ENCODE peak calls at places on chromosome 11, in five cellular contexts. U, V, X, M and K are unnamed samples.

GRCh38 chr11:117803896-117804295 is 6.9 kb upstream of the DSCAML1 start:
- DNase-seq in X (no peak), M (no peak), U (no peak), V (no peak), K (no peak)

GRCh38 chr11:70251583-70252285 is 18.8 kb upstream of the PPFIA1 start:
- DNase-seq in U (no peak), M (no peak), X (peak), V (no peak), K (no peak)

GRCh38 chr11:1236316-1237127 is 13.7 kb downstream of the MUC5B start:
- DNase-seq in V (no peak), X (no peak), U (no peak), M (no peak), K (no peak)

GRCh38 chr11:121063728-121064127 is 37.3 kb upstream of the TECTA start:
- DNase-seq in X (peak), M (peak), V (no peak), U (no peak), K (no peak)

GRCh38 chr11:4140067-4140636 is 45.6 kb downstream of the RRM1 start:
- DNase-seq in X (no peak), U (no peak), M (no peak), V (no peak), K (no peak)

GRCh38 chr11:121743285-121743684 is 290.5 kb upstream of the SORL1-AS1 start:
- DNase-seq in M (no peak), X (no peak), U (no peak), V (no peak), K (no peak)

GRCh38 chr11:103091024-103091423 is 936 bp downstream of the DCUN1D5 start:
- DNase-seq in M (peak), X (peak), V (no peak), U (peak), K (no peak)

GRCh38 chr11:74311352-74311926 is at the start of gene P4HA3:
- DNase-seq in V (no peak), M (peak), X (peak), U (peak), K (no peak)

GRCh38 chr11:36478700-36479329 is 31.3 kb downstream of the TRAF6 start:
- DNase-seq in X (peak), V (no peak), U (peak), M (peak), K (no peak)

GRCh38 chr11:16605440-16605970 is 132.9 kb upstream of the C11orf58 start:
- DNase-seq in U (peak), M (no peak), V (no peak), X (peak), K (no peak)

GRCh38 chr11:118275184-118275583 is 11.1 kb upstream of the MPZL2 start:
- DNase-seq in X (no peak), U (no peak), M (peak), V (no peak), K (no peak)

GRCh38 chr11:1049431-1049891 is 12.9 kb upstream of the MUC6 start:
- DNase-seq in U (no peak), X (no peak), V (no peak), M (no peak), K (no peak)

GRCh38 chr11:104852811-104853210 is 45.4 kb downstream of the CASP12 start:
- DNase-seq in M (no peak), V (no peak), U (no peak), X (no peak), K (peak)

GRCh38 chr11:1826552-1827094 is 8.2 kb upstream of the SYT8 start:
- DNase-seq in V (peak), X (peak), U (no peak), M (peak), K (no peak)

GRCh38 chr11:78800756-78801155 is 226.1 kb upstream of the NARS2 start:
- DNase-seq in U (no peak), V (no peak), M (no peak), X (no peak), K (no peak)

GRCh38 chr11:46390331-46391171 is 1.0 kb downstream of the CHRM4 start:
- DNase-seq in X (peak), M (no peak), U (no peak), V (no peak), K (no peak)

GRCh38 chr11:73645972-73646631 is at the start of gene PLEKHB1:
- DNase-seq in V (no peak), X (peak), M (no peak), U (peak), K (peak)

GRCh38 chr11:94845622-94846021 is 77.5 kb downstream of the AMOTL1 start:
- DNase-seq in U (peak), M (peak), X (no peak), V (peak), K (no peak)

GRCh38 chr11:28632338-28632737 is 524.1 kb downstream of the METTL15 start:
- DNase-seq in X (no peak), U (no peak), V (no peak), M (peak), K (no peak)

GRCh38 chr11:17434108-17434507 is 42.5 kb downstream of the ABCC8 start:
- DNase-seq in M (no peak), X (no peak), U (no peak), V (no peak), K (peak)

GRCh38 chr11:118771481-118772278 is 19.3 kb downstream of the DDX6 start:
- DNase-seq in M (no peak), V (no peak), U (no peak), X (no peak), K (no peak)

GRCh38 chr11:75583710-75584658 is 21.9 kb downstream of the SERPINH1 start:
- DNase-seq in X (peak), M (peak), V (no peak), U (peak), K (no peak)

GRCh38 chr11:2547806-2548205 is 103.0 kb downstream of the KCNQ1 start:
- DNase-seq in U (no peak), X (no peak), V (no peak), M (no peak), K (no peak)

GRCh38 chr11:65223031-65223430 is 38.7 kb upstream of the POLA2 start:
- DNase-seq in M (no peak), U (no peak), V (no peak), X (no peak), K (no peak)

GRCh38 chr11:65226103-65226442 is 35.7 kb upstream of the POLA2 start:
- DNase-seq in X (no peak), U (no peak), V (no peak), M (no peak), K (no peak)

GRCh38 chr11:65224939-65225283 is 36.9 kb upstream of the POLA2 start:
- DNase-seq in U (peak), X (peak), M (peak), V (peak), K (peak)

GRCh38 chr11:65227879-65228278 is 33.9 kb upstream of the POLA2 start:
- DNase-seq in X (no peak), U (no peak), V (no peak), M (no peak), K (no peak)

GRCh38 chr11:65225284-65226102 is 36.3 kb upstream of the POLA2 start:
- DNase-seq in V (no peak), U (peak), M (peak), X (peak), K (no peak)
- H3K4me3 ChIP-seq in V (peak), U (no peak), M (peak), X (peak), K (peak)

GRCh38 chr11:27124514-27125264 is 84.1 kb downstream of the BBOX1 start:
- DNase-seq in U (no peak), X (no peak), M (peak), V (no peak), K (no peak)
- TF ChIP-seq CTCF in U (peak), X (peak), M (no peak), V (no peak), K (no peak)

DNA sequence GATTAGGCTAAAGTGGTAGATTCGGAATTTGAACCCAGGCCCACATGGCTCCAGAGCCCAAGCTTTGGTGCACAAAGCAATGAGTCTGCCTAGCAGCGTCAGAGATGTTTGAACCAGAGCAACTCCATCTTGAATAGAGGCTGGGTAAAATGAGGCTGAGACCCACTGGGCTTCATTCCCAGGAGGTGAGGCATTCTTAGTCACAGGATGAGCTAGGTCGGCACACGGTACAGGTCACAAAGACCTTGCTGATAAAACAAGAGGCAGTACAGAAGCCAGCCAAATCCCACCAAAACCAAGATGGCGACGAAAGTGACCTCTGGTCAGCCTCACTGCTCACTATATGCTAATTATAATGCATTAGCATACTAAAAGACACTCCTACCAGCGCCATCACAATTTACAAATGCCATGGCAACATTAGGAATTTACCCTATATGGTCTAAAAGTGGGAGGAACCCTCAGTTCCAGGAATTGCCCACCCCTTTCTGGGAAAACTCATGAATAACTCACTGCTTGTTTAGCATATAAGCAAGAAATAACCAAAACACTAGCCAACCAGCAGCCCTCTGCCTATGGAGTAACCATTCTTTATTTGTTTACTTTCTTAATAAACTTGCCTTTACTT is 40.3 kb upstream of the DAGLA start:
- DNase-seq in V (no peak), X (peak), U (no peak), M (peak), K (no peak)
- H3K4me3 ChIP-seq in V (no peak), X (no peak), U (no peak), M (no peak), K (no peak)

DNA sequence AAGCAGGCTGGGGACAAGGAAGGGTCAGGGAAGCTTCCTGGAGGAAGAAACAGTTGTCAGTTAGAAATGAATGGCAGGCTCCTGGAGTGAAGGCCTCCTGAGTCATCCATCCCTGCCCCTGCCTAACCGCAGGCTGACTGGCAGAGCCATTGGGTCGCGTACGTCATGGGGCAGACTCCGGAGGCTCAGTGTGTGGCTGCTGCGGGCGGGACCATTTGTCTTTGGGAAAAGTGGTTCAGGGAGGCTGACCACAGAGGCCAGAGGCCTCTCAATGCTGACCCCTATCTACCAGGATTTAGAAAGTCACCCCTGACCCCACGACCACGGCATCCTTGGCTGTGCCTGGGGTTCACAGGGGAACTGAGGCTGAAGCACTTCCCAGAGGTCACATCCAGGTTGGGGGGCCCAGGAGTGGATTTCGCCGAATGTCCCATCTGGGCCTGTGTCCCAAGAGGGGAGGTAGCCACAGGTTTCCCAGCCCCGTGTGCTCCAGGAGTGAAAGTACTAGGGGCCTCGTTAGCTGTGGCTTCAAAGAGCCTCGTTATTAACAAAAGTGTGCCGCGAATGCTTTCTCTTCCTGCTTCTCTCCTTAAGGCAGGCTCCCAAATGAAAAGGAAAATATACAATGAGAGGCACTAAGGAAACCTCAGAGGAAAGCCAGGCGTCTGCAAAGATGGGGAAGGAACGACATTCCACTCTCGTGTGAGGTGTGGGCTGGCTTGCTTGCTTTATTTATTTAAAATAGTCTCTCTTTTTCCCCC is 58.9 kb downstream of the FLRT1 start:
- DNase-seq in U (no peak), M (peak), X (no peak), V (peak), K (peak)
- TF ChIP-seq CTCF in U (no peak), M (no peak), X (peak), V (no peak), K (no peak)

DNA sequence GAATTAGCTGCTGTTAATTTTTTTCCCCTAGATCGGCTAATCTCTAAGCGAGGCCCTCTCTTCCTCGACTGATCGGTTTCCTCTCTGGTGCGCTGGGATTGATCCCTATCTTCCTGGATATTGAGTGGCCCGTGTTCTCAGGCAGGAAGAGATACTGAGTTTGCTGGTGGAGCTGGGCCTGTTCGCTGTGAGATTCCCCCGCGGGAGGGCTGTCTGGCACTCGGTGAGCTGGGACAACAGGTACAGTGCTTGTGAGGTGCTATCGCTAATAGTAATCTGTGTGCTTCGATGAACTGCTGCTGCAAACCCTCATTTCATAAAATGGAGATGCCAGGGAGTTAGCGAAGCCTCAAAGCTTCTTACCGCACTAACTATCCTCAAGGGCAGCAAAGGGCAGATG is 310.3 kb downstream of the NXPE2 start:
- DNase-seq in X (no peak), V (no peak), M (no peak), U (no peak), K (no peak)
- H3K4me3 ChIP-seq in X (no peak), V (no peak), M (no peak), U (no peak), K (no peak)

GRCh38 chr11:130318031-130318673 is 3.4 kb upstream of the ZBTB44 start:
- DNase-seq in M (no peak), V (no peak), U (no peak), X (no peak), K (peak)

GRCh38 chr11:130313383-130314183 is 1.1 kb downstream of the ZBTB44 start:
- DNase-seq in U (no peak), M (peak), V (no peak), X (peak), K (no peak)

GRCh38 chr11:130314184-130314748 is 451 bp downstream of the ZBTB44 start:
- DNase-seq in U (peak), M (peak), X (peak), V (no peak), K (no peak)

GRCh38 chr11:130314749-130315285 is at the start of gene ZBTB44:
- DNase-seq in M (peak), V (peak), U (peak), X (peak), K (peak)

DNA sequence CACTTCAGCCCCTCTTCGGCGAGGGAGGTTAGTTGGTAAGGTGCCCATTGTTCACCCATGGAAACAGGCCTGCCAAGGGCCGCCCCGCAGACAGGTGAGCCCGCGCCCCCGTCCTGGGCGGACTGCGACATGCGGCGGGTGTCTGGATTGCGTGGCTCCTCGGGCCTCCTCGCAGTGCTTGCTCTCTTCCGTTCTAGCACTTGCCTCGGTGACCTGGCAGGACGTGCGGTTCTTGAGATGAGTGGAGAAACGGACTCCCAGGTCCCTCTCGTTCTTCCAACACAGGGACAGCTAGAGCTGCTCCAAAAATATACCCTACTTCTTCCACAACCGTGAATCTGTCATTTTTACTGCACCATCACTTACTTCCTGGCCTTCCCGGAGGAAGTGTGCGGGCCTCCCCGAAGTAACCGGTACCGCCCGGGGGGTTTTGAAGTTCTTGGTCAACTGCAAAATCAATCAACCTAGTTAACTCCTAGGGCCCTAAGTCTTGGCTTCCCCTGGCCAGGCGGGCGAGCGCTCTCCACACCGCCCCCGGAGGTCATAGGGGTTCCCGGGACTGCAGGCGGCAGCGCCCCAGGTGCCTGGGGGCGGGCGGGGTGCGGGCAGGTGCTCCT is 745 bp upstream of the ZBTB44 start:
- DNase-seq in V (no peak), U (peak), M (no peak), X (peak), K (no peak)
- TF ChIP-seq CTCF in V (no peak), U (no peak), M (no peak), X (peak), K (no peak)

DNA sequence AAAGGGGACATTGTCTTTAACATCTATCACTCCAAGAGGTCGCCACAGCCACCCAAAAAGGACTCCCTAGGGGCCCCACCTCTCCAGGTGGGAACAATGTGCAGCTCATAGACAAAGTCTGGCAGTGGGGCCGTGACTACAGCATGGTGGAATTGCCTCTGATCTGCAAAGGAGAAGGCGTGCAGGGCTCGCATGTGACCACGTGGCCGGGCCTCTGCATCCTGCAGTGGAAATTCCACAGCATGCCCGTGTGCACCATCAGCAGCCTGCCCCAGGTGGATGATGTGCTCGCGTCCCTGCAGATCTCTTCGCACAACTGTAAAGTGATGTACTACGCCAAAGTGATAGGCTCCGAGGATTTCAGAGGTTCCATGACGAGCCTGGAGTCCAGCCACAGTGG is 18.5 kb downstream of the ALKBH3 start:
- DNase-seq in U (no peak), M (no peak), X (no peak), V (no peak), K (no peak)
- H3K4me3 ChIP-seq in U (no peak), M (no peak), X (no peak), V (no peak), K (no peak)

DNA sequence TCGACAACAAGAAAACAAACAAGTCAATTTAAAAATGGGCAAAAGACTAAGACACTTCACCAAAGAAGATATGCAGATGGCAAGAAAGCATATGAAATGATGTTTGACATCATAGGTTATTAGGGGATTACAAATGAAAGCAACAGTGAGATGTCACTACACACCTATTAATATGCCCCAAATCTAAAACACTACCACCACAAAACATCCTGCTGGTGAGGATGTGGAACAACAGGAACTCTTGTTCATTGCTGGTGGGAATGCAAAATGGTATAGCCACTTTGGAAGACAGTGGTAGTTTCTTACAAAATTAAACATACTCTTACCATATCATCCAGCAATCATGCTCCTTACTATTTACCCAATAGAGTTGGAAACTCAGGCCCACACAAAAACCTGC is 29.0 kb downstream of the PRRG4 start:
- DNase-seq in V (no peak), M (no peak), X (peak), U (no peak), K (no peak)
- TF ChIP-seq CTCF in V (no peak), M (peak), X (peak), U (no peak), K (no peak)

DNA sequence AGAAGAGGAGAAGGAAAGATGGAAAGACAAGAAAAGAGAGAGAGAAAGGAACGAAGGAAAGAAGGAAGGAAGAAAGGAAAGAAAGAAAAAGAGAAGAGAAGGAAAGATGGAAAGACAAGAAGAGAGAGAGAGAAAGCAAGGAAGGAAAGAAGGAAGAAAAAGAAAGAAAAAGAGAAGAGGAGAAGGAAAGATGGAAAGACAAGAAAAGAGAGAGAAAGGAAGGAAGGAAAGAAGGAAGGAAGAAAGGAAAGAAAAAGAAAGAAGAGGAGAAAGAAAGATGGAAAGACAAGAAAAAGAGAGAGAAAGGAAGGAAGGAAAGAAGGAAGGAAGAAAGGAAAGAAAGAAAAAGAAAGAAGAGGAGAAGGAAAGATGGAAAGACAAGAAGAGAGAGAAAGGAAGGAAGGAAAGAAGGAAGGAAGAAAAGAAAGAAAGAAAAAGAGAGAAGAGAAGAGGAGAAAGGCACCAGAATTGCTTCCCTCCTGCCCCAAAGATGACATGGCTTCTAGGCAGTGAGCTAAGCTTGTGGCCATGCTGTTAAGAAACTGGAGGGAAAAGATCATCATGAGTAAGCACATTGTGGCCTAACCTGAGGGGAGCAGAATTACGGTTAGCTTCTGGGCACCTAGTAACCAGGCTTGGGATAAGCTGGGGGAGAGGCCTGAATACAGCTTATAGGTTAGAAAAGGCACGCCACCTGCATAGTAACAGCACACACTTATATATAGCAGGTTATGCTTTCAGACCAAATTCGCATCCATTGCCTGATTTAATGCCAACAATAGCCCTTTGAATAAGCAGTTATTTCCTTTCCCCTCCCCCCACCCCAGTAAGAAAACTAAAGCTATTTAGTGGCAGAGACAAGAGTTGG is 2.3 kb upstream of the ST3GAL4 start:
- DNase-seq in M (peak), V (no peak), U (no peak), X (peak), K (peak)
- H3K4me3 ChIP-seq in M (no peak), V (peak), U (no peak), X (peak), K (peak)